ENCODE peak calls at places on chromosomes 1 and 21, in seven cellular contexts. Y is endothelial cell of umbilical vein, E is GM12892, O is uterus, G is lower leg skin, J is esophagus muscularis mucosa, F is gastrocnemius medialis. S is an unnamed sample.

GRCh38 chr1:208528577-208529240 is 284.5 kb upstream of the PLXNA2 start:
- DNase-seq in Y (no peak), E (no peak), O (no peak), G (no peak), J (peak; percentile 72), F (no peak), S (no peak)

GRCh38 chr1:234980224-234980656 is 148.4 kb downstream of the TOMM20 start:
- DNase-seq in Y (no peak), E (no peak), O (no peak), G (no peak), J (no peak), F (no peak), S (no peak)

GRCh38 chr1:183881387-183882084 is 76.6 kb downstream of the RGL1 start:
- DNase-seq in Y (peak; percentile 98), E (no peak), O (no peak), G (no peak), J (no peak), F (no peak), S (peak; percentile 44)

GRCh38 chr1:112783059-112783458 is 67.9 kb upstream of the PPM1J start:
- DNase-seq in Y (no peak), E (no peak), O (no peak), G (no peak), J (no peak), F (no peak), S (no peak)

GRCh38 chr1:88650676-88651418 is 33.2 kb upstream of the PKN2 start:
- DNase-seq in Y (no peak), E (no peak), O (no peak), G (no peak), J (no peak), F (no peak), S (no peak)

GRCh38 chr21:38159355-38159754 is 97.4 kb upstream of the KCNJ15 start:
- DNase-seq in Y (peak; percentile 81), E (peak; percentile 22), O (peak; percentile 34), G (peak; percentile 45), J (no peak), F (no peak), S (peak; percentile 38)

GRCh38 chr1:60813051-60813450 is 269.3 kb upstream of the NFIA start:
- DNase-seq in Y (no peak), E (no peak), O (no peak), G (no peak), J (no peak), F (no peak), S (no peak)

GRCh38 chr1:3483801-3484444 is 29.5 kb downstream of the ARHGEF16 start:
- DNase-seq in Y (peak; percentile 25), E (peak; percentile 82), O (no peak), G (no peak), J (no peak), F (no peak), S (no peak)

GRCh38 chr1:16393255-16394177 is 26.5 kb downstream of the SZRD1 start:
- DNase-seq in Y (no peak), E (no peak), O (no peak), G (no peak), J (no peak), F (peak; percentile 29), S (no peak)

GRCh38 chr1:162171078-162171477 is 101.6 kb downstream of the NOS1AP start:
- DNase-seq in Y (peak; percentile 10), E (no peak), O (no peak), G (no peak), J (no peak), F (no peak), S (peak; percentile 16)

GRCh38 chr1:117674521-117675400 is 68.9 kb downstream of the TENT5C start:
- DNase-seq in Y (no peak), E (peak; percentile 46), O (no peak), G (no peak), J (no peak), F (peak; percentile 55), S (no peak)

GRCh38 chr1:243507001-243507671 is 251.3 kb downstream of the SDCCAG8 start:
- DNase-seq in Y (no peak), E (no peak), O (no peak), G (no peak), J (no peak), F (no peak), S (no peak)

GRCh38 chr1:193448682-193449461 is 262.5 kb upstream of the B3GALT2 start:
- DNase-seq in Y (no peak), E (no peak), O (no peak), G (no peak), J (no peak), F (no peak), S (no peak)

GRCh38 chr1:9731051-9731537 is 79.6 kb downstream of the PIK3CD start:
- DNase-seq in Y (no peak), E (no peak), O (no peak), G (no peak), J (no peak), F (no peak), S (no peak)

GRCh38 chr1:9728451-9729295 is 77.1 kb downstream of the PIK3CD start:
- DNase-seq in Y (no peak), E (no peak), O (no peak), G (no peak), J (no peak), F (no peak), S (no peak)

GRCh38 chr1:9729523-9729922 is 78.0 kb downstream of the PIK3CD start:
- DNase-seq in Y (no peak), E (no peak), O (no peak), G (no peak), J (no peak), F (no peak), S (no peak)

GRCh38 chr1:9731561-9731960 is 80.0 kb downstream of the PIK3CD start:
- DNase-seq in Y (no peak), E (no peak), O (no peak), G (no peak), J (no peak), F (no peak), S (no peak)

GRCh38 chr1:9730096-9730901 is 78.8 kb downstream of the PIK3CD start:
- DNase-seq in Y (no peak), E (no peak), O (no peak), G (peak; percentile 55), J (no peak), F (peak; percentile 45), S (no peak)
- TF ChIP-seq POLR2A in Y (no peak), E (no peak), O (no peak), G (no peak), J (no peak), F (no peak), S (no peak)

GRCh38 chr21:36160850-36161178 is 4.2 kb downstream of the DOP1B start:
- DNase-seq in Y (no peak), E (no peak), O (no peak), G (no peak), J (no peak), F (no peak), S (no peak)

GRCh38 chr21:36159356-36159921 is 2.8 kb downstream of the DOP1B start:
- DNase-seq in Y (no peak), E (no peak), O (no peak), G (no peak), J (no peak), F (no peak), S (no peak)

GRCh38 chr21:36156339-36156814 is 247 bp upstream of the DOP1B start:
- DNase-seq in Y (peak; percentile 100), E (peak; percentile 96), O (peak; percentile 100), G (peak; percentile 99), J (peak; percentile 100), F (peak; percentile 99), S (peak; percentile 98)

GRCh38 chr21:36156815-36157670 is at the start of gene DOP1B:
- DNase-seq in Y (peak; percentile 23), E (peak; percentile 46), O (no peak), G (peak; percentile 41), J (no peak), F (no peak), S (peak; percentile 33)

DNA sequence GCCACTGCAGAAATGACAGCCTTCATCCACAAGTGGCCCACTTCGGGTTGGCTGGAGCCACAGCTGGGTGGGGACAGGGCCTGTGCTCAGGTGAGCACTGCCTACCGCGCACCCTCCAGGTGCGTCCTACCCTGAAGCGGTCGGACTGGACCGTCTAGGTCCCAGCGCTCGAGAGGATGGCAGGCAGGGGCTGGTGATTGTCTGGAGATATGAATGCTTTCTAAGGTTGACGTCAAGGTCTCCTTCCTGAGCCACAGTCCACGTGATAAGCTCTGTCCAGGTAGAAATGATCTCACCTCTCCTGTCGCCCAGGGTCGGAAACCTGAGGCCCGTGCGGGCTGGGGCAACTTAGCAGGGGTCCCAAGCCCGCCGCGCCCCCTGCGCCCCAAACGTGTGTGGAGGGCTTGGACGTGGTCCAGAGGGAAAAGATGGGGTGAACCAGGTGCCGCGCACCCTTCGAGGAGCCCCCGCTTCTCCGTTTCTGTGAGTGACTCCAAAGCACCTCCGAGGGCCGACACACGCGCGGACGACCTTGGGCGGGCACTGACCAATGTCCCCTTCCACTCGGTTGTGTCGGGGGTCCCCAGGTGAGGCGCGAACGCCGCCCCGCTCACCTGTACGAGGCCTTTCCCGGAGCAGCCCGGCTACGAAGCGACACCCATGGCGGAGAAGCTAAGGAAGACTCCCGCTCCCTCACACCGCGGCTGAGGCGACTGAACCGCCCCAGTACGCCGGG is 853 bp upstream of the DOP1B start:
- DNase-seq in Y (no peak), E (no peak), O (no peak), G (no peak), J (no peak), F (peak; percentile 32), S (no peak)
- TF ChIP-seq POLR2A in Y (no peak), E (no peak), O (peak; percentile 88), G (no peak), J (peak; percentile 81), F (peak; percentile 92), S (peak; percentile 95)

GRCh38 chr1:28663871-28664470 is 4.6 kb upstream of the GMEB1 start:
- DNase-seq in Y (no peak), E (no peak), O (no peak), G (no peak), J (no peak), F (no peak), S (no peak)
- TF ChIP-seq POLR2A in Y (no peak), E (no peak), O (no peak), G (no peak), J (no peak), F (no peak), S (no peak)

GRCh38 chr1:156845953-156846545 is 12.9 kb downstream of the INSRR start:
- DNase-seq in Y (no peak), E (no peak), O (no peak), G (no peak), J (no peak), F (no peak), S (no peak)

GRCh38 chr1:156842618-156843300 is 16.2 kb downstream of the INSRR start:
- DNase-seq in Y (no peak), E (no peak), O (no peak), G (no peak), J (no peak), F (no peak), S (no peak)

GRCh38 chr1:156845055-156845952 is 13.6 kb downstream of the INSRR start:
- DNase-seq in Y (no peak), E (no peak), O (no peak), G (no peak), J (no peak), F (no peak), S (no peak)

GRCh38 chr1:156844638-156845037 is 14.3 kb downstream of the INSRR start:
- DNase-seq in Y (no peak), E (no peak), O (no peak), G (no peak), J (no peak), F (no peak), S (no peak)

GRCh38 chr1:156844102-156844501 is 14.8 kb downstream of the INSRR start:
- DNase-seq in Y (no peak), E (no peak), O (no peak), G (no peak), J (no peak), F (no peak), S (no peak)
- TF ChIP-seq POLR2A in Y (no peak), E (no peak), O (no peak), G (no peak), J (no peak), F (no peak), S (no peak)